ENCODE peak calls at places on chromosomes 13 and 19, in five cellular contexts. D, Y, T, S and W are unnamed samples.

GRCh38 chr13:112670118-112670517 is 19.7 kb upstream of the ATP11A start:
- DNase-seq in Y (no peak), D (peak; percentile 36), T (no peak), S (no peak), W (no peak)

GRCh38 chr19:43820098-43820860 is 6.8 kb upstream of the ZNF283 start:
- DNase-seq in T (no peak), D (peak; percentile 57), S (peak; percentile 44), Y (no peak), W (peak; percentile 42)

GRCh38 chr13:98782654-98783053 is 30.2 kb upstream of the SLC15A1 start:
- DNase-seq in T (no peak), S (no peak), Y (peak; percentile 9), D (no peak), W (no peak)

GRCh38 chr13:94617389-94618000 is 15.8 kb downstream of the GPR180 start:
- DNase-seq in T (peak; percentile 35), D (no peak), Y (peak; percentile 37), S (no peak), W (no peak)

GRCh38 chr13:103351035-103351828 is 285.0 kb upstream of the SLC10A2 start:
- DNase-seq in S (peak; percentile 21), Y (peak; percentile 2), D (peak; percentile 61), T (no peak), W (no peak)

GRCh38 chr13:43307921-43308433 is 284.6 kb downstream of the DNAJC15 start:
- DNase-seq in T (no peak), Y (peak; percentile 92), D (no peak), S (no peak), W (peak; percentile 87)

GRCh38 chr13:106561551-106562170 is 6.3 kb downstream of the ARGLU1 start:
- DNase-seq in T (no peak), Y (peak; percentile 64), D (no peak), S (no peak), W (peak; percentile 53)

GRCh38 chr13:43107780-43108179 is 84.4 kb downstream of the DNAJC15 start:
- DNase-seq in Y (peak; percentile 31), D (no peak), T (no peak), S (no peak), W (peak; percentile 54)

GRCh38 chr19:11984986-11985385 is 20.1 kb downstream of the ZNF763 start:
- DNase-seq in T (no peak), Y (no peak), S (no peak), D (peak; percentile 48), W (no peak)

GRCh38 chr19:7903244-7904073 is at the start of gene MAP2K7:
- DNase-seq in T (peak; percentile 100), D (peak; percentile 99), S (peak; percentile 100), Y (peak; percentile 98), W (peak; percentile 99)

GRCh38 chr19:7905859-7906258 is 2.2 kb downstream of the MAP2K7 start:
- DNase-seq in S (no peak), Y (no peak), T (no peak), D (no peak), W (no peak)

GRCh38 chr19:7905298-7905697 is 1.6 kb downstream of the MAP2K7 start:
- DNase-seq in S (no peak), Y (no peak), D (no peak), T (no peak), W (no peak)

GRCh38 chr19:7902796-7903243 is 857 bp upstream of the MAP2K7 start:
- DNase-seq in S (no peak), D (no peak), Y (no peak), T (no peak), W (no peak)

DNA sequence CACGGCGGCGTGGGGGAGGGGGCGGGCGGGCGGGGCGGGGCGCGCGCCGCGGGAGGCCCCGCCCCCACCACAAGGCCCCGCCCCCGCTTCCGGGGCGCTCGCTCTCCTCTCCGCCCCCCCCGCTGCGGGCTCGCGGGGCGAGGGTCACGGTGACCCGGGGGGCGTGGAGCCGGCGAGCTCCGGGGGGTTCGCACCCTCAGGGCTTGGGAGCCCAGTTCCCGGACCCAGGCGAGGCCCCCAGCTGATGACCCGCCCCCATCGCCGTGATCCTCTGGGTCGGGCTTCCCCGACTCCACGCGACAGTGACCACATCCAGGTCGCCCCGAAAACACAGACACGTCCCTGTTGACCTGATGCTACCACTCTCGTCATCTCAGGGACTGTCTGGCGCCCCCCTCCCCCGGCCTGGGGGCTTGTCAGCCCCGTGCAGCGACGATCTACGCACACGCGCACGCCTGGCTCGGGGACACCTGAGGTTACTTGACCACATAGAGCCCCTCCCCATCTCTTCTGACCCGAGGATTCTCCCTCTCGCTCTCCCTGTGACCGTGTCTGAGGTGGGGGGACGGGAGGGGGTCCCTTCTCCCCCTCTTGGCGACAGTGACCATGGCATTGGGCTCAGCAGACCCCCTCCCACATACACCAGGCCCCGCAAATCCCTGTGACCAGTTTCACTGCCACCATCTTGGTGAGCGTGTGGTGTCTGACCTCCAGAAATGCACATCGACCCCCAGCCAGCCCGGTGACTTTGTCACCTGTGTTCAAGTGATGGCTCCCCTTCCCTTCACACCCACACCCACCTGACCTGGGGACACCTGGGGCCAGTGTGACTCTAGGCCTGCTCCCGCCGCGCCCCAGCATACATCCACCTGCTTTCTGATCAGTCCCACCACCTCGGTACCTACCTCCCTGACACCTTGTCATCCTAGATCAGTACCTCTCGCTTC is 670 bp downstream of the MAP2K7 start:
- DNase-seq in D (no peak), S (no peak), T (no peak), Y (peak; percentile 41), W (no peak)
- H3K18ac ChIP-seq in D (peak overlapping the region; percentile 52), S (peak overlapping the region; percentile 78), T (peak overlapping the region; percentile 100), Y (peak overlapping the region; percentile 95), W (peak overlapping the region; percentile 48)

GRCh38 chr13:100584901-100585300 is 3.7 kb downstream of the GGACT start:
- DNase-seq in T (no peak), D (no peak), S (no peak), Y (no peak), W (no peak)

GRCh38 chr13:100580045-100580444 is 8.5 kb downstream of the GGACT start:
- DNase-seq in D (no peak), T (no peak), Y (no peak), S (no peak), W (no peak)

GRCh38 chr13:100581030-100581429 is 7.6 kb downstream of the GGACT start:
- DNase-seq in Y (no peak), T (no peak), S (no peak), D (no peak), W (no peak)

DNA sequence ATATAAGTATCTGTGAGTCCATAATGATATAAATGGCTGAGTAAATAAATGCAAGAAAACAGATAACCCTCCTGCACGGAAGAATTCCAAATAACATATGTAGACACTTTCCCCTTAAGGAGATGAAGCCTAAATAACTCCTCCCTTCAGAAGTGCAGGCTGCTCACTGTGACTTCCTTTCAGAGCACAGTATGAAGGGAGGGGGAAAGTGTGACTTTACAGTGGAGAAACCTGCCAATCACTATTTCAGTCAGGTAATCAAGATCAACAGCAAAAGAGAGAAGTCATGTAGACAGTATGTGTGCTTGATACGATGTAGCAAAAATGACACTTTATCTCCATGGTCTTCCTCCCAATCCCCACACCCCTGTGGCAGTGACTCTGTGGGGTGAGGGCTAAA is 7.1 kb downstream of the GGACT start:
- DNase-seq in D (no peak), S (no peak), T (no peak), Y (no peak), W (no peak)
- H3K18ac ChIP-seq in D (no peak overlapping the region), S (no peak overlapping the region), T (no peak overlapping the region), Y (no peak overlapping the region), W (no peak overlapping the region)

GRCh38 chr19:35248310-35249145 is at the start of gene LSR:
- DNase-seq in D (peak; percentile 95), Y (no peak), S (peak; percentile 88), T (peak; percentile 88), W (no peak)

GRCh38 chr19:35249848-35250711 is 1.3 kb downstream of the LSR start:
- DNase-seq in T (no peak), Y (no peak), S (no peak), D (peak; percentile 24), W (no peak)

GRCh38 chr19:35246466-35247096 is 2.2 kb upstream of the LSR start:
- DNase-seq in S (no peak), D (no peak), T (no peak), Y (no peak), W (no peak)

GRCh38 chr19:35249146-35249847 is 495 bp downstream of the LSR start:
- DNase-seq in T (no peak), Y (no peak), S (no peak), D (peak; percentile 23), W (no peak)

GRCh38 chr19:35247526-35248309 is 1.1 kb upstream of the LSR start:
- DNase-seq in S (peak; percentile 92), Y (no peak), T (peak; percentile 88), D (peak; percentile 97), W (no peak)
- H3K18ac ChIP-seq in S (peak overlapping the region; percentile 95), Y (no peak overlapping the region), T (peak overlapping the region; percentile 80), D (peak overlapping the region; percentile 97), W (no peak overlapping the region)

GRCh38 chr13:55583953-55584593 is 1556.6 kb upstream of the PRR20A start:
- DNase-seq in S (no peak), Y (no peak), T (no peak), D (peak; percentile 63), W (no peak)
- H3K18ac ChIP-seq in S (peak overlapping the region; percentile 79), Y (no peak overlapping the region), T (no peak overlapping the region), D (no peak overlapping the region), W (no peak overlapping the region)

GRCh38 chr19:50330365-50331078 is 1.3 kb upstream of the KCNC3 start:
- DNase-seq in T (peak; percentile 95), Y (no peak), D (peak; percentile 96), S (peak; percentile 70), W (peak; percentile 1)

GRCh38 chr19:50331187-50332013 is 2.2 kb upstream of the KCNC3 start:
- DNase-seq in S (no peak), D (peak; percentile 82), Y (no peak), T (no peak), W (no peak)

GRCh38 chr19:50333235-50333736 is 4.1 kb upstream of the KCNC3 start:
- DNase-seq in D (peak; percentile 96), Y (peak; percentile 41), T (peak; percentile 94), S (peak; percentile 86), W (peak; percentile 67)

GRCh38 chr19:50332264-50333038 is 3.3 kb upstream of the KCNC3 start:
- DNase-seq in D (peak; percentile 73), S (no peak), Y (no peak), T (no peak), W (no peak)

GRCh38 chr19:50332014-50332263 is 2.8 kb upstream of the KCNC3 start:
- DNase-seq in Y (no peak), T (no peak), D (no peak), S (no peak), W (no peak)
- H3K18ac ChIP-seq in Y (no peak overlapping the region), T (peak overlapping the region; percentile 95), D (peak overlapping the region; percentile 37), S (peak overlapping the region; percentile 15), W (no peak overlapping the region)

DNA sequence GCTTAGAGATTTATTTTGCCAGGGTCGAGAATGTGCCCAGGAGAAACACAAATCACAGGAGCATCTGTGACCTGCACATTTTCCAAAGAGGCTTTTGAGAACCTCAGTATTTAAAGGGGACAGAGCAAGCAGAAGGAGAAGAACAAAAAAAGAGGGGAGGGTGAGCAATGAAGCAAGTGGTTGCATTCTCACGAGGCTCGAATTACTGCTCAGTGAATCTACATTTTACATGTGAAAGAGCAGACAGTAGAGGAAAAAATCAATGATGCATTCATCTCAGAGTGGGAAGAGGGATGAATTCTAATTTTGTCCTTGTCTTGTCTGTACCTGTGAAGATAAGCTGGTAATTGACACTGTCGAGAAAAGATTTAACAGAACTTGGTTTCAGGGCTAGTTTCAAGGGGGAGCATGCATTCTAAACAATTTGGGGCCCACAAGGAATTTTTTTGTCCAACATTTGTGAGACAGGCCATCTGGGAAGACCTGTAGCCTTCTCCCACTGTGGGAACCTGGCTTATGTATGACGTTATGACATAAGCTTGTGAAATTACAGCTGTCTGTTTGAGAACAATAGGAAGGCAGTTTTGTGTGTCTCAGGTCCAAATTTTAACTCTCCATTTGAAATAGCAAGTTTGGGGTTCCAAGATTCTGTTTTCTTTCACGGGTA is 855.1 kb downstream of the SLITRK5 start:
- DNase-seq in S (no peak), D (no peak), T (peak; percentile 6), Y (no peak), W (no peak)
- H3K18ac ChIP-seq in S (no peak overlapping the region), D (no peak overlapping the region), T (no peak overlapping the region), Y (no peak overlapping the region), W (no peak overlapping the region)

GRCh38 chr19:4583961-4584669 is 24.6 kb upstream of the SEMA6B start:
- DNase-seq in T (peak; percentile 71), S (no peak), Y (peak; percentile 47), D (peak; percentile 67), W (no peak)
- H3K18ac ChIP-seq in T (peak overlapping the region; percentile 98), S (no peak overlapping the region), Y (peak overlapping the region; percentile 92), D (no peak overlapping the region), W (no peak overlapping the region)